ENCODE peak calls at places on chromosomes 7 and 10, in ten cellular contexts. One of them, this sample, is unnamed.

GRCh38 chr7:97090761-97091353 is 26.6 kb upstream of the SDHAF3 start:
- DNase-seq in lower lobe of right lung: no peak
- DNase-seq in colonic mucosa: no peak
- DNase-seq in mucosa of descending colon: no peak
- DNase-seq in tibial nerve: no peak
- DNase-seq in endodermal cell: no peak
- DNase-seq in PC-3: no peak
- DNase-seq in GM23338: no peak
- DNase-seq in astrocyte of the spinal cord: no peak
- DNase-seq in stomach: no peak
- DNase-seq in this sample: no peak

GRCh38 chr7:101630591-101630990 is 1.5 kb upstream of the MYL10 start:
- DNase-seq in stomach: no peak
- DNase-seq in lower lobe of right lung: no peak
- DNase-seq in PC-3: peak
- DNase-seq in astrocyte of the spinal cord: peak
- DNase-seq in endodermal cell: no peak
- DNase-seq in colonic mucosa: no peak
- DNase-seq in mucosa of descending colon: peak
- DNase-seq in GM23338: no peak
- DNase-seq in tibial nerve: no peak
- DNase-seq in this sample: peak

GRCh38 chr7:1181591-1181990 is 21.6 kb upstream of the ZFAND2A start:
- DNase-seq in GM23338: no peak
- DNase-seq in colonic mucosa: no peak
- DNase-seq in lower lobe of right lung: no peak
- DNase-seq in mucosa of descending colon: no peak
- DNase-seq in astrocyte of the spinal cord: no peak
- DNase-seq in endodermal cell: no peak
- DNase-seq in PC-3: no peak
- DNase-seq in tibial nerve: no peak
- DNase-seq in stomach: no peak
- DNase-seq in this sample: no peak

GRCh38 chr7:101235050-101235449 is 2.6 kb downstream of the CLDN15 start:
- DNase-seq in tibial nerve: no peak
- DNase-seq in colonic mucosa: no peak
- DNase-seq in lower lobe of right lung: no peak
- DNase-seq in stomach: no peak
- DNase-seq in GM23338: peak
- DNase-seq in endodermal cell: peak
- DNase-seq in mucosa of descending colon: no peak
- DNase-seq in astrocyte of the spinal cord: no peak
- DNase-seq in PC-3: no peak
- DNase-seq in this sample: no peak

GRCh38 chr10:34358729-34359128 is 456.4 kb downstream of the PARD3 start:
- DNase-seq in PC-3: no peak
- DNase-seq in GM23338: no peak
- DNase-seq in lower lobe of right lung: no peak
- DNase-seq in tibial nerve: no peak
- DNase-seq in mucosa of descending colon: no peak
- DNase-seq in colonic mucosa: no peak
- DNase-seq in stomach: no peak
- DNase-seq in astrocyte of the spinal cord: no peak
- DNase-seq in endodermal cell: no peak
- DNase-seq in this sample: no peak

GRCh38 chr7:95690367-95690947 is 81.9 kb upstream of the DYNC1I1 start:
- DNase-seq in mucosa of descending colon: no peak
- DNase-seq in lower lobe of right lung: no peak
- DNase-seq in tibial nerve: no peak
- DNase-seq in endodermal cell: peak
- DNase-seq in astrocyte of the spinal cord: peak
- DNase-seq in stomach: no peak
- DNase-seq in GM23338: peak
- DNase-seq in PC-3: peak
- DNase-seq in colonic mucosa: peak
- DNase-seq in this sample: peak

GRCh38 chr7:92266415-92267241 is 20.9 kb downstream of the ANKIB1 start:
- DNase-seq in stomach: no peak
- DNase-seq in GM23338: peak
- DNase-seq in tibial nerve: no peak
- DNase-seq in mucosa of descending colon: no peak
- DNase-seq in PC-3: peak
- DNase-seq in colonic mucosa: no peak
- DNase-seq in endodermal cell: no peak
- DNase-seq in lower lobe of right lung: no peak
- DNase-seq in astrocyte of the spinal cord: no peak
- DNase-seq in this sample: no peak

GRCh38 chr7:132318338-132319318 is 257.6 kb downstream of the PLXNA4 start:
- DNase-seq in lower lobe of right lung: peak
- DNase-seq in PC-3: peak
- DNase-seq in tibial nerve: peak
- DNase-seq in colonic mucosa: peak
- DNase-seq in GM23338: peak
- DNase-seq in endodermal cell: peak
- DNase-seq in mucosa of descending colon: peak
- DNase-seq in stomach: peak
- DNase-seq in astrocyte of the spinal cord: peak
- DNase-seq in this sample: peak

GRCh38 chr7:54986716-54987115 is 32.1 kb upstream of the EGFR start:
- DNase-seq in mucosa of descending colon: no peak
- DNase-seq in PC-3: peak
- DNase-seq in GM23338: no peak
- DNase-seq in lower lobe of right lung: no peak
- DNase-seq in endodermal cell: no peak
- DNase-seq in stomach: no peak
- DNase-seq in tibial nerve: no peak
- DNase-seq in colonic mucosa: no peak
- DNase-seq in astrocyte of the spinal cord: no peak
- DNase-seq in this sample: no peak

GRCh38 chr10:33483124-33483794 is 148.8 kb upstream of the NRP1 start:
- DNase-seq in lower lobe of right lung: no peak
- DNase-seq in tibial nerve: no peak
- DNase-seq in PC-3: no peak
- DNase-seq in astrocyte of the spinal cord: no peak
- DNase-seq in endodermal cell: no peak
- DNase-seq in mucosa of descending colon: no peak
- DNase-seq in GM23338: peak
- DNase-seq in colonic mucosa: no peak
- DNase-seq in stomach: no peak
- DNase-seq in this sample: no peak

GRCh38 chr7:25103766-25104165 is 21.3 kb downstream of the CYCS start:
- DNase-seq in astrocyte of the spinal cord: no peak
- DNase-seq in colonic mucosa: no peak
- DNase-seq in tibial nerve: no peak
- DNase-seq in mucosa of descending colon: no peak
- DNase-seq in stomach: no peak
- DNase-seq in lower lobe of right lung: no peak
- DNase-seq in endodermal cell: no peak
- DNase-seq in PC-3: no peak
- DNase-seq in GM23338: no peak
- DNase-seq in this sample: no peak

GRCh38 chr10:119768455-119769094 is 42.7 kb downstream of the INPP5F start:
- DNase-seq in tibial nerve: no peak
- DNase-seq in colonic mucosa: no peak
- DNase-seq in astrocyte of the spinal cord: no peak
- DNase-seq in endodermal cell: no peak
- DNase-seq in PC-3: no peak
- DNase-seq in GM23338: no peak
- DNase-seq in stomach: no peak
- DNase-seq in mucosa of descending colon: no peak
- DNase-seq in lower lobe of right lung: no peak
- DNase-seq in this sample: no peak

GRCh38 chr7:99143853-99144672 is at the start of gene SMURF1:
- DNase-seq in colonic mucosa: peak
- DNase-seq in astrocyte of the spinal cord: peak
- DNase-seq in tibial nerve: peak
- DNase-seq in lower lobe of right lung: peak
- DNase-seq in endodermal cell: peak
- DNase-seq in GM23338: peak
- DNase-seq in mucosa of descending colon: peak
- DNase-seq in PC-3: peak
- DNase-seq in stomach: peak
- DNase-seq in this sample: peak

GRCh38 chr10:109174526-109174925 is 748.8 kb downstream of the XPNPEP1 start:
- DNase-seq in lower lobe of right lung: no peak
- DNase-seq in colonic mucosa: no peak
- DNase-seq in GM23338: no peak
- DNase-seq in mucosa of descending colon: no peak
- DNase-seq in astrocyte of the spinal cord: no peak
- DNase-seq in tibial nerve: no peak
- DNase-seq in endodermal cell: no peak
- DNase-seq in stomach: no peak
- DNase-seq in PC-3: no peak
- DNase-seq in this sample: no peak

GRCh38 chr10:109178576-109178975 is 744.7 kb downstream of the XPNPEP1 start:
- DNase-seq in endodermal cell: no peak
- DNase-seq in GM23338: no peak
- DNase-seq in lower lobe of right lung: no peak
- DNase-seq in tibial nerve: no peak
- DNase-seq in astrocyte of the spinal cord: no peak
- DNase-seq in stomach: no peak
- DNase-seq in colonic mucosa: no peak
- DNase-seq in mucosa of descending colon: no peak
- DNase-seq in PC-3: no peak
- DNase-seq in this sample: no peak

DNA sequence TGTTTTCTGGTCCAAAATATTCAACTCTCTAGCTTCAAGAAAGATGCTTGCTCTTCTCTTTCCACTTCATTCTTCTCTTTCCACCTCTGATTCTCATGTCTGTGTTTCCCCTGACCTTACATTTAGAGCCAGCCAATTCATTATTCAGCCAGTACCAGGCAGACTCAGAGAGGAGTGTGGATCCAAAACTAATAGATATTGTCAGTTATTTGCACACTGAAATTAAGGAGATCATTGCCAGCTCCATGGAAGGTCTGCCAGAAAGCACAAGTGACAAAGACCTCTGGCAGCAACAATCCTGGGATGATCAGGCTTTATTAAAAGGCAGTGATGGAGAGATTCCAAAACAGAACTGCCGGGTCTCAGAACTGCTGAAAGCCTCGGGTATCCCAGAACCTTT is 749.4 kb downstream of the XPNPEP1 start:
- DNase-seq in lower lobe of right lung: no peak
- DNase-seq in mucosa of descending colon: no peak
- DNase-seq in stomach: no peak
- DNase-seq in PC-3: no peak
- DNase-seq in astrocyte of the spinal cord: no peak
- DNase-seq in colonic mucosa: no peak
- DNase-seq in GM23338: no peak
- DNase-seq in tibial nerve: no peak
- DNase-seq in endodermal cell: no peak
- DNase-seq in this sample: no peak
- TF ChIP-seq CTCF in lower lobe of right lung: no peak
- TF ChIP-seq CTCF in mucosa of descending colon: no peak
- TF ChIP-seq CTCF in stomach: no peak
- TF ChIP-seq CTCF in PC-3: no peak
- TF ChIP-seq CTCF in astrocyte of the spinal cord: no peak
- TF ChIP-seq CTCF in colonic mucosa: no peak
- TF ChIP-seq CTCF in GM23338: no peak
- TF ChIP-seq CTCF in tibial nerve: no peak
- TF ChIP-seq CTCF in endodermal cell: no peak
- TF ChIP-seq CTCF in this sample: no peak

DNA sequence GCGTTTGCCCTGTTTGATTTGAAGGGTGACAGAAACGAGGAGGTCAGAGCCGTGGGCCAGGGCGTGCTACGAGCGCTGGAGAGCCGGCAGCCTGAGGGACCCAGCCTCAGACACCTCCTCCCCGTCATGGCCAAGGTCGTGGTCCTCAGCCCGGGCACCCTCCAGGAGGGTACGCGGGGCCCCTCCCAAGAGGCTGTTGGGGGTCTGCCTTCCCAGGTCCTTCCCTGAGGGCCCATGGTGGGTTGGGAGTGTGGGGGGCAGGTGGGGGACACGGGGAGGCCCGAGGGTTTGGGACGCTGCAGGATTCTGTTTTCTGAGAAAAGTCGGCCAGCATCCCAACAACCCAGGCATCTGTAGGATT is 7.8 kb downstream of the AP5Z1 start:
- DNase-seq in mucosa of descending colon: no peak
- DNase-seq in GM23338: no peak
- DNase-seq in astrocyte of the spinal cord: no peak
- DNase-seq in endodermal cell: no peak
- DNase-seq in PC-3: no peak
- DNase-seq in tibial nerve: no peak
- DNase-seq in lower lobe of right lung: no peak
- DNase-seq in colonic mucosa: no peak
- DNase-seq in stomach: no peak
- DNase-seq in this sample: no peak
- TF ChIP-seq CTCF in mucosa of descending colon: no peak
- TF ChIP-seq CTCF in GM23338: no peak
- TF ChIP-seq CTCF in astrocyte of the spinal cord: no peak
- TF ChIP-seq CTCF in endodermal cell: no peak
- TF ChIP-seq CTCF in PC-3: no peak
- TF ChIP-seq CTCF in tibial nerve: no peak
- TF ChIP-seq CTCF in lower lobe of right lung: no peak
- TF ChIP-seq CTCF in colonic mucosa: no peak
- TF ChIP-seq CTCF in stomach: no peak
- TF ChIP-seq CTCF in this sample: no peak

DNA sequence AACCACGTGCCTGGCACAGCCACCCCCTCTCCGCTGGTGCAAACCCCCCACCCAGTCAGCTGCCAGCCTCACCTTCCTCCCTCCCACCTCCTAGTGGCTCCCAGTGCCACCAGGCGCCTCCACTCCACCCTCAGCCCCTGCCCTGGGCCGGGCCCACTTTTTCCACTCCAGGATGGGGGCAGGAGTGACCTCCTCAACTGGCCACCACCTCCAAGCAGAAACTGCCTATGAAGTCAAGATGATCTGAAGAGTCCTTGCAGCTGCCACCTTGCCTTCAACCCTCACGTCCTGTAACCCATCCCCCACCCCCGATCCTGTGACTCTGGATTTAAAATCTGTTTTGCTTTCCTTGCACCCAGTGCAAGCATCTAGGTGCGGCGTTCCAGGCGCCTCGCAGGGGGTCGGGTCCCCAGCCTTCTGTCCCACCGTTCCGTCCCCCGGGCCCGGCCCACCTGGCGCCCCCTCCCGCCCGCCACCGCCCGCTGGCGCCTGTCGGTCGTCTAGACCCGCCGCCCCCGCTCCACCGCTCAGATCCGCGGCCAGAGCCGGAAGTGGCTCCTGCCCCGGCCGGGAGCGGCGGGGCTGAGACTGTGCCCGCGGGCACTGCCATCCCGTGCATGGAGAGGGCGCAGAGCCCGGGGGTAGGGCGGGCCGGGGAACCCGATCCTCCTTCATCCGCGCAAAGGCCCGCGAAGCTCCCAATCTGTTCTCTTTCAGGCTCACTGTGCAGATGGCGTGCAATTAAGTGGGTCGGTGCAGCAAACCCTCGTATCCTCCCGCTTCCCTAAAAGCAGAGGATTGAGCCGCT is 51.2 kb upstream of the GTF2I start:
- DNase-seq in mucosa of descending colon: peak
- DNase-seq in endodermal cell: peak
- DNase-seq in astrocyte of the spinal cord: no peak
- DNase-seq in lower lobe of right lung: peak
- DNase-seq in PC-3: peak
- DNase-seq in colonic mucosa: peak
- DNase-seq in GM23338: peak
- DNase-seq in stomach: peak
- DNase-seq in tibial nerve: no peak
- DNase-seq in this sample: no peak
- TF ChIP-seq CTCF in mucosa of descending colon: no peak
- TF ChIP-seq CTCF in endodermal cell: peak
- TF ChIP-seq CTCF in astrocyte of the spinal cord: no peak
- TF ChIP-seq CTCF in lower lobe of right lung: no peak
- TF ChIP-seq CTCF in PC-3: peak
- TF ChIP-seq CTCF in colonic mucosa: no peak
- TF ChIP-seq CTCF in GM23338: no peak
- TF ChIP-seq CTCF in stomach: no peak
- TF ChIP-seq CTCF in tibial nerve: no peak
- TF ChIP-seq CTCF in this sample: peak

GRCh38 chr7:7662527-7662926 is 22.0 kb downstream of the UMAD1 start:
- DNase-seq in tibial nerve: no peak
- DNase-seq in colonic mucosa: no peak
- DNase-seq in lower lobe of right lung: no peak
- DNase-seq in astrocyte of the spinal cord: peak
- DNase-seq in stomach: no peak
- DNase-seq in endodermal cell: peak
- DNase-seq in GM23338: peak
- DNase-seq in PC-3: peak
- DNase-seq in mucosa of descending colon: no peak
- DNase-seq in this sample: no peak
- TF ChIP-seq CTCF in tibial nerve: no peak
- TF ChIP-seq CTCF in colonic mucosa: no peak
- TF ChIP-seq CTCF in lower lobe of right lung: no peak
- TF ChIP-seq CTCF in astrocyte of the spinal cord: peak
- TF ChIP-seq CTCF in stomach: no peak
- TF ChIP-seq CTCF in endodermal cell: peak
- TF ChIP-seq CTCF in GM23338: peak
- TF ChIP-seq CTCF in PC-3: peak
- TF ChIP-seq CTCF in mucosa of descending colon: no peak
- TF ChIP-seq CTCF in this sample: peak